ENCODE peak calls at places on chromosomes 16 and 17, in ten cellular contexts. R is AG10803; W is Kasumi-1; K is NCI-H524; J is activated T-helper 1 cell treated with anti-CD3 and anti-CD28 coated beads, Interleukin-2, amount 50 U/mL, for 16 hours; B is activated naive CD4-positive, alpha-beta T cell treated with anti-CD3 and anti-CD28 coated beads, Interleukin-2, amount 50 U/mL, for 16 hours; M is stimulated activated naive B cell treated with anti-CD40 and anti-IgM and Interleukin-4, amounts not matched to agents 10 μg/mL and 1 μg/mL and 100 μg/mL, for 72 hours; P is T47D; I is amniotic stem cell; U is stimulated activated CD4-positive, alpha-beta T cell treated with anti-CD3 and anti-CD28 coated beads, Interleukin-4, amount 100 ng/mL, for 1 hour. Z is an unnamed sample.

GRCh38 chr16:75805946-75806345 is 79.7 kb upstream of the CPHXL start:
- DNase-seq in R (no peak), W (no peak), K (peak), J (no peak), B (no peak), M (no peak), P (no peak), I (no peak), U (no peak), Z (no peak)

GRCh38 chr16:56691885-56692284 is 9.6 kb downstream of the MT1X start:
- DNase-seq in R (no peak), W (no peak), K (no peak), J (no peak), B (no peak), M (no peak), P (peak), I (no peak), U (no peak), Z (no peak)

GRCh38 chr17:64124609-64125008 is 5.3 kb downstream of the ERN1 start:
- DNase-seq in R (no peak), W (no peak), K (no peak), J (no peak), B (no peak), M (no peak), P (no peak), I (no peak), U (no peak), Z (no peak)

GRCh38 chr17:73533127-73533526 is 111.1 kb downstream of the SDK2 start:
- DNase-seq in R (no peak), W (no peak), K (no peak), J (no peak), B (no peak), M (no peak), P (no peak), I (no peak), U (no peak), Z (no peak)

GRCh38 chr17:29959658-29960337 is 18.4 kb downstream of the EFCAB5 start:
- DNase-seq in R (no peak), W (no peak), K (no peak), J (no peak), B (no peak), M (no peak), P (no peak), I (no peak), U (no peak), Z (no peak)

GRCh38 chr17:79874329-79874981 is 35.2 kb upstream of the CBX4 start:
- DNase-seq in R (peak), W (peak), K (peak), J (no peak), B (no peak), M (no peak), P (peak), I (no peak), U (no peak), Z (no peak)

GRCh38 chr16:12519986-12520385 is 283.7 kb downstream of the CPPED1 start:
- DNase-seq in R (no peak), W (no peak), K (no peak), J (no peak), B (no peak), M (no peak), P (no peak), I (no peak), U (no peak), Z (no peak)

GRCh38 chr16:68128577-68129305 is 43.6 kb downstream of the NFATC3 start:
- DNase-seq in R (peak), W (no peak), K (no peak), J (no peak), B (no peak), M (no peak), P (no peak), I (no peak), U (no peak), Z (no peak)

GRCh38 chr16:19542138-19542821 is 13.2 kb upstream of the VPS35L start:
- DNase-seq in R (no peak), W (no peak), K (peak), J (no peak), B (no peak), M (no peak), P (no peak), I (no peak), U (no peak), Z (no peak)

GRCh38 chr17:8856869-8857575 is 10.5 kb downstream of the PIK3R6 start:
- DNase-seq in R (no peak), W (no peak), K (peak), J (no peak), B (no peak), M (no peak), P (no peak), I (no peak), U (no peak), Z (peak)

GRCh38 chr16:72434159-72434558 is 262.2 kb upstream of the PMFBP1 start:
- DNase-seq in R (peak), W (peak), K (no peak), J (no peak), B (no peak), M (no peak), P (no peak), I (no peak), U (no peak), Z (no peak)

GRCh38 chr17:39667262-39668140 is 752 bp upstream of the PNMT start:
- DNase-seq in R (no peak), W (no peak), K (peak), J (no peak), B (no peak), M (no peak), P (no peak), I (no peak), U (peak), Z (no peak)

GRCh38 chr17:63290784-63291183 is 155.3 kb downstream of the CYB561 start:
- DNase-seq in R (no peak), W (no peak), K (no peak), J (no peak), B (no peak), M (no peak), P (no peak), I (no peak), U (no peak), Z (no peak)

GRCh38 chr16:2529061-2529931 is 1.9 kb downstream of the CEMP1 start:
- DNase-seq in R (no peak), W (no peak), K (no peak), J (no peak), B (no peak), M (no peak), P (no peak), I (no peak), U (no peak), Z (no peak)

GRCh38 chr16:77711775-77712174 is 10.5 kb upstream of the NUDT7 start:
- DNase-seq in R (peak), W (no peak), K (no peak), J (no peak), B (no peak), M (no peak), P (no peak), I (no peak), U (no peak), Z (no peak)

GRCh38 chr16:47392114-47392513 is 68.7 kb downstream of the ITFG1 start:
- DNase-seq in R (no peak), W (peak), K (no peak), J (no peak), B (no peak), M (peak), P (no peak), I (no peak), U (no peak), Z (no peak)

GRCh38 chr17:30368896-30369720 is 9.6 kb upstream of the CPD start:
- DNase-seq in R (no peak), W (no peak), K (no peak), J (no peak), B (no peak), M (no peak), P (no peak), I (no peak), U (no peak), Z (no peak)

GRCh38 chr16:7140899-7141298 is 191.7 kb upstream of the RBFOX1 start:
- DNase-seq in R (no peak), W (no peak), K (no peak), J (no peak), B (no peak), M (no peak), P (no peak), I (no peak), U (no peak), Z (no peak)

GRCh38 chr16:1691956-1692355 is 13.9 kb downstream of the JPT2 start:
- DNase-seq in R (peak), W (no peak), K (no peak), J (no peak), B (no peak), M (no peak), P (no peak), I (no peak), U (no peak), Z (no peak)

Z was measured in activated effector memory CD4-positive, alpha-beta T cell treated with anti-CD3 and anti-CD28 coated beads, Interleukin-2, amount 50 U/mL, for 16 hours.